ENCODE peak calls at places on chromosomes 12 and 14, in nine cellular contexts. Q is ovary; U is fibroblast of lung; B is neuronal stem cell; H is tibial nerve; T is CD8-positive, alpha-beta T cell; A is psoas muscle; V is left ventricle myocardium inferior; K is thoracic aorta. F is an unnamed sample.

GRCh38 chr12:51359851-51360250 is 13.4 kb upstream of the CELA1 start:
- DNase-seq in Q (no peak), U (no peak), B (no peak), H (no peak), T (no peak), A (no peak), V (no peak), K (no peak), F (no peak)

GRCh38 chr12:89655851-89656250 is 52.8 kb downstream of the ATP2B1 start:
- DNase-seq in Q (no peak), U (no peak), B (no peak), H (no peak), T (no peak), A (no peak), V (no peak), K (no peak), F (no peak)

GRCh38 chr12:19912996-19913395 is 455.3 kb upstream of the PDE3A start:
- DNase-seq in Q (no peak), U (no peak), B (no peak), H (no peak), T (no peak), A (no peak), V (no peak), K (no peak), F (no peak)

GRCh38 chr14:94005324-94005723 is 8.2 kb downstream of the CCDC197 start:
- DNase-seq in Q (no peak), U (no peak), B (no peak), H (no peak), T (no peak), A (no peak), V (no peak), K (no peak), F (no peak)

GRCh38 chr14:75147423-75148071 is 20.7 kb upstream of the NEK9 start:
- DNase-seq in Q (peak; percentile 62), U (peak; percentile 92), B (peak; percentile 55), H (peak; percentile 86), T (no peak), A (peak; percentile 76), V (peak; percentile 54), K (no peak), F (peak; percentile 90)

GRCh38 chr14:79549515-79549914 is 661.8 kb downstream of the DIO2 start:
- DNase-seq in Q (no peak), U (peak; percentile 86), B (no peak), H (no peak), T (no peak), A (no peak), V (no peak), K (no peak), F (no peak)

GRCh38 chr12:132686831-132687210 is 321 bp downstream of the POLE start:
- DNase-seq in Q (peak; percentile 44), U (peak; percentile 24), B (no peak), H (no peak), T (no peak), A (no peak), V (no peak), K (no peak), F (no peak)

GRCh38 chr14:40122978-40123648 is 690.9 kb upstream of the FBXO33 start:
- DNase-seq in Q (no peak), U (peak; percentile 65), B (no peak), H (no peak), T (no peak), A (no peak), V (no peak), K (no peak), F (no peak)

DNA sequence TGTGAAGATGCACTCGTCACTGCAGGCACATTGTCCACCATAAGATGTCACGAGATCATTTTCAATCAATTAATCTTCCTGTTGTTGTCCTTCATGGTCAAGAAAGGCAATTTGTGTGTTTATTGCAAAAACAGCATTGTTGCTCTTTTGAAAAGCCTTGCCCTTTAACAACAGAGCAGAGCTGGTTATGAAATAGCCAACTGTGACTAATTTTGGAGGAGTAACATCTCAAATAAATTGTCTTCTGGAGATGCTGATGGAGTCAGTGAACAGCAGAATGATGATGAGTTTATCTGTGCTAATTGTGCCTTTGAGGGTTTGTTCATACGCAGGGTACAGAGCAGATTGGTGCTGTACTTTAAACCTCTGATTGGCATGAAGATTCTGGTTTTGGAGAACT is 88.3 kb upstream of the E2F7 start:
- DNase-seq in Q (no peak), U (no peak), B (no peak), H (no peak), T (no peak), A (no peak), V (no peak), K (no peak), F (no peak)
- H3K27ac ChIP-seq in Q (no peak overlapping the region), U (no peak overlapping the region), B (no peak overlapping the region), H (no peak overlapping the region), T (no peak overlapping the region), A (no peak overlapping the region), V (no peak overlapping the region), K (no peak overlapping the region), F (no peak overlapping the region)

GRCh38 chr12:2803635-2804380 is 8.7 kb upstream of the ITFG2 start:
- DNase-seq in Q (no peak), U (no peak), B (no peak), H (no peak), T (no peak), A (no peak), V (no peak), K (no peak), F (peak; percentile 35)
- H3K27ac ChIP-seq in Q (no peak overlapping the region), U (no peak overlapping the region), B (no peak overlapping the region), H (no peak overlapping the region), T (no peak overlapping the region), A (no peak overlapping the region), V (peak overlapping the region; percentile 69), K (no peak overlapping the region), F (peak overlapping the region; percentile 56)

GRCh38 chr12:106917503-106917902 is 38.2 kb upstream of the TMEM263 start:
- DNase-seq in Q (no peak), U (peak; percentile 5), B (no peak), H (no peak), T (no peak), A (no peak), V (no peak), K (no peak), F (no peak)

GRCh38 chr12:106914796-106915634 is 40.7 kb upstream of the TMEM263 start:
- DNase-seq in Q (no peak), U (no peak), B (no peak), H (no peak), T (no peak), A (no peak), V (no peak), K (no peak), F (no peak)

GRCh38 chr12:106915635-106916026 is 40.1 kb upstream of the TMEM263 start:
- DNase-seq in Q (no peak), U (no peak), B (no peak), H (no peak), T (no peak), A (no peak), V (no peak), K (no peak), F (no peak)

GRCh38 chr12:106919910-106920544 is 35.7 kb upstream of the TMEM263 start:
- DNase-seq in Q (no peak), U (peak; percentile 31), B (peak; percentile 35), H (peak; percentile 48), T (no peak), A (no peak), V (no peak), K (no peak), F (no peak)

GRCh38 chr12:106918746-106919145 is 37.0 kb upstream of the TMEM263 start:
- DNase-seq in Q (no peak), U (no peak), B (peak; percentile 64), H (no peak), T (no peak), A (no peak), V (no peak), K (no peak), F (no peak)
- H3K27ac ChIP-seq in Q (no peak overlapping the region), U (no peak overlapping the region), B (no peak overlapping the region), H (no peak overlapping the region), T (no peak overlapping the region), A (no peak overlapping the region), V (no peak overlapping the region), K (no peak overlapping the region), F (no peak overlapping the region)

DNA sequence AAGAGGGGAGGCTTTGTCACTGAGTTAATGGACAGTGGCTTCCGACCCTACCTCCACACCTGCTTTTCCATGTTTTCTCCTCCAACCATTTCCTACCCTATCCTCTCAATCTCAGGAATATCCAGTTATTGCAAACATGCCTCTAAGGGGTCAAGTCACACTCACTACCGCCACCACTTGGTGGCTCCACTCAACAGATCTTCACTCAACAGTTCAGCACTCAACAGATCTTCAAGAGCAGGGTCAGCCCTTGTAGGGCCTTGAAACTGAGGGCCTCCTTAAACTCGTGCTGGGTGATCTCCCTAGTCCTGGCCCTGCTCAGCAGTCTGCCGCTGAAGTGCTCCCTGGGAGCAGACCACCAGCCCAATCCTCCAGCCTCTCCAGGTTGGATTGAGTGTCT is 14.2 kb downstream of the ZNF641 start:
- DNase-seq in Q (no peak), U (no peak), B (no peak), H (no peak), T (no peak), A (no peak), V (no peak), K (no peak), F (no peak)
- H3K27ac ChIP-seq in Q (no peak overlapping the region), U (no peak overlapping the region), B (no peak overlapping the region), H (no peak overlapping the region), T (no peak overlapping the region), A (no peak overlapping the region), V (no peak overlapping the region), K (no peak overlapping the region), F (no peak overlapping the region)

GRCh38 chr12:31989987-31990386 is 30.8 kb downstream of the RESF1 start:
- DNase-seq in Q (no peak), U (peak; percentile 59), B (no peak), H (no peak), T (no peak), A (no peak), V (no peak), K (no peak), F (no peak)
- H3K27ac ChIP-seq in Q (no peak overlapping the region), U (no peak overlapping the region), B (no peak overlapping the region), H (no peak overlapping the region), T (no peak overlapping the region), A (no peak overlapping the region), V (no peak overlapping the region), K (no peak overlapping the region), F (no peak overlapping the region)

F was measured in tibial artery.